ENCODE peak calls at places on chromosomes 2 and 18, in four cellular contexts. One of them, this sample, is unnamed.

GRCh38 chr2:197427204-197427603 is 7.6 kb downstream of the SF3B1 start:
- DNase-seq in heart right ventricle: no peak
- DNase-seq in AG04450: no peak
- DNase-seq in lower lobe of right lung: no peak
- DNase-seq in this sample: no peak

GRCh38 chr2:238286987-238287386 is 1.4 kb downstream of the PER2 start:
- DNase-seq in heart right ventricle: no peak
- DNase-seq in AG04450: no peak
- DNase-seq in lower lobe of right lung: peak
- DNase-seq in this sample: no peak

GRCh38 chr18:46152808-46153617 is 48.8 kb downstream of the HAUS1 start:
- DNase-seq in lower lobe of right lung: peak
- DNase-seq in AG04450: no peak
- DNase-seq in heart right ventricle: no peak
- DNase-seq in this sample: peak

GRCh38 chr18:74276609-74277008 is 15.2 kb downstream of the CYB5A start:
- DNase-seq in heart right ventricle: no peak
- DNase-seq in AG04450: no peak
- DNase-seq in lower lobe of right lung: no peak
- DNase-seq in this sample: no peak

GRCh38 chr2:31526946-31527345 is 53.8 kb downstream of the SRD5A2 start:
- DNase-seq in heart right ventricle: no peak
- DNase-seq in AG04450: no peak
- DNase-seq in lower lobe of right lung: no peak
- DNase-seq in this sample: no peak

GRCh38 chr18:66077066-66077465 is 326.3 kb downstream of the CDH7 start:
- DNase-seq in lower lobe of right lung: no peak
- DNase-seq in AG04450: no peak
- DNase-seq in heart right ventricle: no peak
- DNase-seq in this sample: no peak

GRCh38 chr18:68779169-68779568 is 18.7 kb upstream of the CCDC102B start:
- DNase-seq in lower lobe of right lung: no peak
- DNase-seq in heart right ventricle: no peak
- DNase-seq in AG04450: no peak
- DNase-seq in this sample: no peak

GRCh38 chr2:84970266-84970955 is 550 bp upstream of the KCMF1 start:
- DNase-seq in lower lobe of right lung: peak
- DNase-seq in AG04450: no peak
- DNase-seq in heart right ventricle: peak
- DNase-seq in this sample: peak

GRCh38 chr18:11649839-11650238 is 39.2 kb upstream of the GNAL start:
- DNase-seq in lower lobe of right lung: no peak
- DNase-seq in AG04450: no peak
- DNase-seq in heart right ventricle: no peak
- DNase-seq in this sample: no peak

GRCh38 chr2:191677091-191677645 is 768 bp upstream of the NABP1 start:
- DNase-seq in heart right ventricle: no peak
- DNase-seq in AG04450: peak
- DNase-seq in lower lobe of right lung: peak
- DNase-seq in this sample: no peak

GRCh38 chr2:85826990-85827878 is 61.6 kb downstream of the ST3GAL5 start:
- DNase-seq in AG04450: no peak
- DNase-seq in lower lobe of right lung: peak
- DNase-seq in heart right ventricle: peak
- DNase-seq in this sample: peak

GRCh38 chr2:235640900-235641299 is 147.1 kb downstream of the AGAP1 start:
- DNase-seq in AG04450: no peak
- DNase-seq in lower lobe of right lung: no peak
- DNase-seq in heart right ventricle: no peak
- DNase-seq in this sample: no peak
- H3K4me3 ChIP-seq in AG04450: peak
- H3K4me3 ChIP-seq in lower lobe of right lung: no peak
- H3K4me3 ChIP-seq in heart right ventricle: no peak
- H3K4me3 ChIP-seq in this sample: no peak

DNA sequence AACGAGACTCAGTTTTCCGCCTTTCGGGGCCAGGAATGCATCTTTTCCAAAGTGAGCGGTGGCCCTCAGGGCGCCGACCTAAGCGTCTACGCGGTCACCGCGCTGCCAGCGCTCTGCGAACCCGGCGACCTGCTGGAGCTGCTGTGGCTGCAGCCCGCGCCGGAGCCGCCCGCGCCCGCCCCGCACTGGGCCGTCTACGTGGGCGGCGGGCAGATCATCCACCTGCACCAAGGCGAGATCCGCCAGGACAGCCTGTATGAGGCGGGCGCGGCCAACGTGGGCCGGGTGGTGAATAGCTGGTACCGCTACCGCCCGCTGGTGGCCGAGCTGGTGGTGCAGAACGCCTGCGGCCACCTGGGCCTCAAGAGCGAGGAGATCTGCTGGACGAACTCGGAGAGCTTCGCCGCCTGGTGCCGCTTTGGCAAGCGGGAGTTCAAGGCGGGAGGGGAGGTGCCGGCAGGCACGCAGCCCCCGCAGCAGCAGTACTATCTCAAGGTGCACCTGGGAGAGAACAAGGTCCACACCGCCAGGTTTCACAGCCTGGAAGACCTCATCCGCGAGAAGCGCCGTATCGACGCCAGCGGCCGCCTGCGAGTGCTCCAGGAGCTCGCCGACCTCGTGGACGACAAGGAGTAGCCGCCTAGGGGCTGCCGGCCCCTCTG is 1.8 kb downstream of the LRATD1 start:
- DNase-seq in AG04450: peak
- DNase-seq in lower lobe of right lung: peak
- DNase-seq in heart right ventricle: peak
- DNase-seq in this sample: peak
- TF ChIP-seq CTCF in AG04450: peak
- TF ChIP-seq CTCF in lower lobe of right lung: peak
- TF ChIP-seq CTCF in heart right ventricle: peak
- TF ChIP-seq CTCF in this sample: peak

DNA sequence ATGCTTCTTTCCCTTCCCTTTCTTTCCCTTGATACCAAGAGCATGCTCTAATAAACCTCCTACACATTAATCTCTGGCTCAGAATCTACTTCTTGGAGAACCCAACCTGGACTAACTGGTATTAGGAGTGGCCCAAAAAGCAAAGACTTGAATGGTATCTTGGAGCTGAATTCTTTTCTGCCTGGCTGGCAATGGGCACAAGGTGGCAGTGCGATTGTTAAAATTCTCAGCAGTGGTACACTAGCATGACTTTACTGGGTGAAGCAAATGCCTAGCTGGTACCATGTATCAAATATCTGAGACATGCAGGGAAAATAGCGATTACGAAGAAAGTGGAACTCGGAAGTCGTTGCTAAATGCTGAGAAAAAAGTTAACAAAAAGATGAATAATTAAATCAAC is 376.1 kb downstream of the XIRP2 start:
- DNase-seq in heart right ventricle: no peak
- DNase-seq in lower lobe of right lung: no peak
- DNase-seq in AG04450: no peak
- DNase-seq in this sample: peak
- H3K27ac ChIP-seq in heart right ventricle: no peak
- H3K27ac ChIP-seq in lower lobe of right lung: no peak
- H3K27ac ChIP-seq in AG04450: no peak
- H3K27ac ChIP-seq in this sample: no peak

GRCh38 chr18:75390854-75391253 is 36.6 kb downstream of the SMIM21 start:
- DNase-seq in lower lobe of right lung: no peak
- DNase-seq in AG04450: no peak
- DNase-seq in heart right ventricle: no peak
- DNase-seq in this sample: no peak
- H3K4me3 ChIP-seq in lower lobe of right lung: no peak
- H3K4me3 ChIP-seq in AG04450: no peak
- H3K4me3 ChIP-seq in heart right ventricle: no peak
- H3K4me3 ChIP-seq in this sample: no peak

GRCh38 chr2:37847792-37848191 is 77.3 kb upstream of the RMDN2 start:
- DNase-seq in lower lobe of right lung: no peak
- DNase-seq in heart right ventricle: no peak
- DNase-seq in AG04450: no peak
- DNase-seq in this sample: no peak
- TF ChIP-seq CTCF in lower lobe of right lung: no peak
- TF ChIP-seq CTCF in heart right ventricle: no peak
- TF ChIP-seq CTCF in AG04450: no peak
- TF ChIP-seq CTCF in this sample: peak

GRCh38 chr2:190344275-190344827 is 962 bp downstream of the INPP1 start:
- DNase-seq in AG04450: no peak
- DNase-seq in heart right ventricle: no peak
- DNase-seq in lower lobe of right lung: no peak
- DNase-seq in this sample: peak
- H3K27ac ChIP-seq in AG04450: no peak
- H3K27ac ChIP-seq in heart right ventricle: peak
- H3K27ac ChIP-seq in lower lobe of right lung: peak
- H3K27ac ChIP-seq in this sample: no peak